ENCODE peak calls at places on chromosomes 3 and 15, in five cellular contexts. U, T, B, C and Y are unnamed samples. For H3K27me3, the result is how much of the 10 kb centered on the place peaks cover.

GRCh38 chr15:70974004-70974832 is 81.6 kb downstream of the LRRC49 start:
- DNase-seq in U (no peak), T (no peak), B (peak), C (no peak), Y (no peak)

GRCh38 chr3:103025880-103026279 is 591.1 kb downstream of the ZPLD1 start:
- DNase-seq in U (no peak), T (no peak), B (no peak), C (no peak), Y (no peak)

GRCh38 chr3:36993326-36994283 is at the start of gene MLH1:
- DNase-seq in U (peak), T (peak), B (peak), C (peak), Y (peak)

GRCh38 chr3:136938334-136938733 is 19.4 kb upstream of the IL20RB start:
- DNase-seq in U (no peak), T (no peak), B (no peak), C (no peak), Y (no peak)

GRCh38 chr15:62773369-62774165 is 269.0 kb upstream of the TPM1 start:
- DNase-seq in U (no peak), T (no peak), B (no peak), C (no peak), Y (no peak)

GRCh38 chr15:97013491-97013890 is 683.0 kb downstream of the NR2F2 start:
- DNase-seq in U (no peak), T (no peak), B (no peak), C (no peak), Y (no peak)

GRCh38 chr3:186609247-186609868 is 3.5 kb upstream of the AHSG start:
- DNase-seq in U (no peak), T (peak), B (no peak), C (no peak), Y (no peak)

GRCh38 chr3:184368804-184369183 is 7.3 kb downstream of the POLR2H start:
- DNase-seq in U (no peak), T (no peak), B (peak), C (no peak), Y (peak)

GRCh38 chr15:48940508-48940907 is 23.2 kb downstream of the SHC4 start:
- DNase-seq in U (no peak), T (no peak), B (peak), C (no peak), Y (no peak)

GRCh38 chr15:91553455-91553854 is 300.1 kb upstream of the SLCO3A1 start:
- DNase-seq in U (no peak), T (no peak), B (no peak), C (no peak), Y (no peak)

GRCh38 chr3:151067158-151067557 is 18.3 kb upstream of the MED12L start:
- DNase-seq in U (no peak), T (no peak), B (no peak), C (no peak), Y (no peak)

GRCh38 chr3:16203031-16203430 is 28.6 kb downstream of the GALNT15 start:
- DNase-seq in U (no peak), T (no peak), B (peak), C (no peak), Y (no peak)

GRCh38 chr15:63891079-63891762 is 57.5 kb upstream of the HERC1 start:
- DNase-seq in U (peak), T (peak), B (no peak), C (peak), Y (peak)

GRCh38 chr3:184300377-184300717 is 1.3 kb downstream of the PSMD2 start:
- DNase-seq in U (no peak), T (no peak), B (no peak), C (no peak), Y (no peak)

GRCh38 chr3:171103185-171103584 is 76.7 kb upstream of the SLC2A2 start:
- DNase-seq in U (no peak), T (no peak), B (no peak), C (no peak), Y (no peak)

GRCh38 chr3:53495091-53495517 is 693 bp downstream of the CACNA1D start:
- DNase-seq in U (no peak), T (no peak), B (no peak), C (no peak), Y (no peak)

GRCh38 chr3:126895178-126896066 is 87.5 kb upstream of the PLXNA1 start:
- DNase-seq in U (no peak), T (peak), B (no peak), C (peak), Y (no peak)

GRCh38 chr3:156605686-156606605 is 51.0 kb upstream of the SSR3 start:
- DNase-seq in U (no peak), T (peak), B (peak), C (peak), Y (no peak)

GRCh38 chr3:159637895-159638542 is 350.6 kb upstream of the IL12A start:
- DNase-seq in U (no peak), T (no peak), B (no peak), C (no peak), Y (no peak)

GRCh38 chr3:14145236-14145635 is 20.4 kb downstream of the TMEM43 start:
- DNase-seq in U (no peak), T (no peak), B (no peak), C (no peak), Y (peak)

GRCh38 chr3:89145995-89146394 is 38.6 kb downstream of the EPHA3 start:
- DNase-seq in U (no peak), T (no peak), B (peak), C (peak), Y (no peak)

GRCh38 chr15:55707523-55707922 is 35.4 kb downstream of the PRTG start:
- DNase-seq in U (no peak), T (no peak), B (no peak), C (no peak), Y (no peak)

GRCh38 chr15:55707985-55708384 is 35.0 kb downstream of the PRTG start:
- DNase-seq in U (no peak), T (no peak), B (no peak), C (no peak), Y (no peak)

GRCh38 chr15:55708720-55709119 is 34.2 kb downstream of the PRTG start:
- DNase-seq in U (no peak), T (no peak), B (no peak), C (no peak), Y (no peak)

GRCh38 chr15:55710286-55710685 is 32.7 kb downstream of the PRTG start:
- DNase-seq in U (no peak), T (no peak), B (peak), C (no peak), Y (no peak)

GRCh38 chr15:55709458-55709857 is 33.5 kb downstream of the PRTG start:
- DNase-seq in U (no peak), T (no peak), B (no peak), C (no peak), Y (no peak)
- H3K27me3 ChIP-seq in U (under half), T (under half), B (under half), C (under half), Y (under half)

GRCh38 chr3:4211610-4212009 is 91.6 kb upstream of the SETMAR start:
- DNase-seq in U (no peak), T (no peak), B (no peak), C (no peak), Y (no peak)
- TF ChIP-seq CTCF in U (no peak), T (no peak), B (no peak), C (no peak), Y (no peak)

GRCh38 chr3:124034016-124034808 is 42.3 kb upstream of the ROPN1 start:
- DNase-seq in U (no peak), T (no peak), B (no peak), C (no peak), Y (peak)

GRCh38 chr3:124034809-124035152 is 42.9 kb upstream of the ROPN1 start:
- DNase-seq in U (no peak), T (no peak), B (no peak), C (no peak), Y (no peak)

GRCh38 chr3:124033360-124034015 is 41.6 kb upstream of the ROPN1 start:
- DNase-seq in U (no peak), T (no peak), B (no peak), C (no peak), Y (no peak)

GRCh38 chr3:124032351-124032880 is 40.5 kb upstream of the ROPN1 start:
- DNase-seq in U (no peak), T (peak), B (no peak), C (peak), Y (no peak)

GRCh38 chr3:124032881-124033359 is 41.0 kb upstream of the ROPN1 start:
- DNase-seq in U (peak), T (peak), B (peak), C (peak), Y (peak)
- H3K27me3 ChIP-seq in U (under half), T (under half), B (under half), C (under half), Y (under half)

GRCh38 chr15:60215225-60215963 is 182.4 kb downstream of the ANXA2 start:
- DNase-seq in U (no peak), T (no peak), B (no peak), C (no peak), Y (no peak)
- TF ChIP-seq CTCF in U (no peak), T (no peak), B (no peak), C (no peak), Y (no peak)

GRCh38 chr3:128462341-128462910 is 4.3 kb downstream of the DNAJB8 start:
- DNase-seq in U (no peak), T (no peak), B (no peak), C (no peak), Y (no peak)
- H3K27me3 ChIP-seq in U (under half), T (under half), B (under half), C (under half), Y (under half)

GRCh38 chr3:168047936-168048335 is 47.8 kb downstream of the GOLIM4 start:
- DNase-seq in U (no peak), T (no peak), B (no peak), C (no peak), Y (no peak)

GRCh38 chr3:168049366-168049974 is 46.3 kb downstream of the GOLIM4 start:
- DNase-seq in U (no peak), T (no peak), B (no peak), C (no peak), Y (no peak)

GRCh38 chr3:168044049-168044448 is 51.7 kb downstream of the GOLIM4 start:
- DNase-seq in U (no peak), T (no peak), B (no peak), C (no peak), Y (no peak)

GRCh38 chr3:168048414-168049330 is 47.1 kb downstream of the GOLIM4 start:
- DNase-seq in U (no peak), T (no peak), B (no peak), C (no peak), Y (no peak)

GRCh38 chr3:168047190-168047795 is 48.4 kb downstream of the GOLIM4 start:
- DNase-seq in U (no peak), T (no peak), B (peak), C (no peak), Y (no peak)
- TF ChIP-seq CTCF in U (peak), T (peak), B (peak), C (peak), Y (peak)

GRCh38 chr3:169661567-169662214 is 1.8 kb downstream of the MECOM start:
- DNase-seq in U (no peak), T (no peak), B (no peak), C (peak), Y (no peak)
- H3K27me3 ChIP-seq in U (half or more), T (under half), B (half or more), C (half or more), Y (under half)

GRCh38 chr15:25694238-25694584 is 168.9 kb downstream of the ATP10A start:
- DNase-seq in U (no peak), T (no peak), B (no peak), C (no peak), Y (no peak)
- TF ChIP-seq CTCF in U (no peak), T (no peak), B (no peak), C (no peak), Y (no peak)

GRCh38 chr15:77852241-77853007 is 219.7 kb upstream of the LINGO1 start:
- DNase-seq in U (no peak), T (no peak), B (no peak), C (no peak), Y (no peak)
- H3K27me3 ChIP-seq in U (under half), T (under half), B (under half), C (under half), Y (under half)